ENCODE peak calls at places on chromosomes 16 and 17, in eight cellular contexts. One of them, this sample, is unnamed.
A peak's percentile ranks its signal among the peaks of the same experiment; 100 is the strongest.

GRCh38 chr16:84791088-84791487 is 28.7 kb upstream of the CRISPLD2 start:
- DNase-seq in kidney: no peak
- DNase-seq in IMR-90: peak; percentile 28
- DNase-seq in RWPE2: no peak
- DNase-seq in activated B cell treated with CpG ODN at 0.5 μM for 24 hours: no peak
- DNase-seq in HFF-Myc: no peak
- DNase-seq in AG04449: no peak
- DNase-seq in epithelial cell of esophagus: no peak
- DNase-seq in this sample: no peak

GRCh38 chr17:45222273-45222993 is 748 bp downstream of the FMNL1 start:
- DNase-seq in kidney: no peak
- DNase-seq in IMR-90: no peak
- DNase-seq in RWPE2: peak; percentile 69
- DNase-seq in activated B cell treated with CpG ODN at 0.5 μM for 24 hours: no peak
- DNase-seq in HFF-Myc: no peak
- DNase-seq in AG04449: no peak
- DNase-seq in epithelial cell of esophagus: no peak
- DNase-seq in this sample: no peak

GRCh38 chr17:32533296-32533695 is 46.5 kb downstream of the CDK5R1 start:
- DNase-seq in kidney: no peak
- DNase-seq in IMR-90: no peak
- DNase-seq in RWPE2: no peak
- DNase-seq in activated B cell treated with CpG ODN at 0.5 μM for 24 hours: no peak
- DNase-seq in HFF-Myc: no peak
- DNase-seq in AG04449: no peak
- DNase-seq in epithelial cell of esophagus: no peak
- DNase-seq in this sample: no peak

GRCh38 chr17:50279639-50280038 is 5.4 kb downstream of the TMEM92 start:
- DNase-seq in kidney: no peak
- DNase-seq in IMR-90: no peak
- DNase-seq in RWPE2: peak; percentile 48
- DNase-seq in activated B cell treated with CpG ODN at 0.5 μM for 24 hours: no peak
- DNase-seq in HFF-Myc: no peak
- DNase-seq in AG04449: no peak
- DNase-seq in epithelial cell of esophagus: no peak
- DNase-seq in this sample: no peak

GRCh38 chr17:65360961-65361552 is 200.4 kb downstream of the AXIN2 start:
- DNase-seq in kidney: no peak
- DNase-seq in IMR-90: no peak
- DNase-seq in RWPE2: no peak
- DNase-seq in activated B cell treated with CpG ODN at 0.5 μM for 24 hours: no peak
- DNase-seq in HFF-Myc: no peak
- DNase-seq in AG04449: no peak
- DNase-seq in epithelial cell of esophagus: peak; percentile 2
- DNase-seq in this sample: no peak

GRCh38 chr17:3663102-3664011 is 5.0 kb downstream of the TAX1BP3 start:
- DNase-seq in kidney: no peak
- DNase-seq in IMR-90: no peak
- DNase-seq in RWPE2: peak; percentile 62
- DNase-seq in activated B cell treated with CpG ODN at 0.5 μM for 24 hours: no peak
- DNase-seq in HFF-Myc: no peak
- DNase-seq in AG04449: no peak
- DNase-seq in epithelial cell of esophagus: no peak
- DNase-seq in this sample: no peak

GRCh38 chr16:27169511-27170071 is 33.7 kb upstream of the KDM8 start:
- DNase-seq in kidney: no peak
- DNase-seq in IMR-90: peak; percentile 89
- DNase-seq in RWPE2: no peak
- DNase-seq in activated B cell treated with CpG ODN at 0.5 μM for 24 hours: no peak
- DNase-seq in HFF-Myc: no peak
- DNase-seq in AG04449: peak; percentile 72
- DNase-seq in epithelial cell of esophagus: peak; percentile 81
- DNase-seq in this sample: no peak

GRCh38 chr16:17972460-17972943 is 364.0 kb downstream of the NPIPA8 start:
- DNase-seq in kidney: peak; percentile 76
- DNase-seq in IMR-90: no peak
- DNase-seq in RWPE2: no peak
- DNase-seq in activated B cell treated with CpG ODN at 0.5 μM for 24 hours: no peak
- DNase-seq in HFF-Myc: no peak
- DNase-seq in AG04449: no peak
- DNase-seq in epithelial cell of esophagus: no peak
- DNase-seq in this sample: no peak

GRCh38 chr16:88451586-88452484 is 1.2 kb upstream of the ZFPM1 start:
- DNase-seq in kidney: no peak
- DNase-seq in IMR-90: no peak
- DNase-seq in RWPE2: no peak
- DNase-seq in activated B cell treated with CpG ODN at 0.5 μM for 24 hours: no peak
- DNase-seq in HFF-Myc: no peak
- DNase-seq in AG04449: no peak
- DNase-seq in epithelial cell of esophagus: no peak
- DNase-seq in this sample: no peak

GRCh38 chr17:19644493-19645210 is 3.9 kb upstream of the ALDH3A2 start:
- DNase-seq in kidney: no peak
- DNase-seq in IMR-90: no peak
- DNase-seq in RWPE2: no peak
- DNase-seq in activated B cell treated with CpG ODN at 0.5 μM for 24 hours: no peak
- DNase-seq in HFF-Myc: no peak
- DNase-seq in AG04449: no peak
- DNase-seq in epithelial cell of esophagus: no peak
- DNase-seq in this sample: no peak

GRCh38 chr16:79758615-79759346 is 158.2 kb upstream of the MAF start:
- DNase-seq in kidney: no peak
- DNase-seq in IMR-90: no peak
- DNase-seq in RWPE2: no peak
- DNase-seq in activated B cell treated with CpG ODN at 0.5 μM for 24 hours: no peak
- DNase-seq in HFF-Myc: no peak
- DNase-seq in AG04449: no peak
- DNase-seq in epithelial cell of esophagus: peak; percentile 74
- DNase-seq in this sample: no peak

GRCh38 chr16:56814537-56815432 is 50.2 kb upstream of the SLC12A3 start:
- DNase-seq in kidney: no peak
- DNase-seq in IMR-90: no peak
- DNase-seq in RWPE2: no peak
- DNase-seq in activated B cell treated with CpG ODN at 0.5 μM for 24 hours: no peak
- DNase-seq in HFF-Myc: no peak
- DNase-seq in AG04449: no peak
- DNase-seq in epithelial cell of esophagus: peak; percentile 26
- DNase-seq in this sample: no peak

GRCh38 chr17:46818929-46819859 is 702 bp upstream of the WNT3 start:
- DNase-seq in kidney: no peak
- DNase-seq in IMR-90: no peak
- DNase-seq in RWPE2: no peak
- DNase-seq in activated B cell treated with CpG ODN at 0.5 μM for 24 hours: peak; percentile 27
- DNase-seq in HFF-Myc: no peak
- DNase-seq in AG04449: no peak
- DNase-seq in epithelial cell of esophagus: no peak
- DNase-seq in this sample: no peak

GRCh38 chr17:82752371-82753200 is 721 bp downstream of the TBCD start:
- DNase-seq in kidney: peak; percentile 83
- DNase-seq in IMR-90: no peak
- DNase-seq in RWPE2: no peak
- DNase-seq in activated B cell treated with CpG ODN at 0.5 μM for 24 hours: no peak
- DNase-seq in HFF-Myc: no peak
- DNase-seq in AG04449: no peak
- DNase-seq in epithelial cell of esophagus: peak; percentile 21
- DNase-seq in this sample: no peak

DNA sequence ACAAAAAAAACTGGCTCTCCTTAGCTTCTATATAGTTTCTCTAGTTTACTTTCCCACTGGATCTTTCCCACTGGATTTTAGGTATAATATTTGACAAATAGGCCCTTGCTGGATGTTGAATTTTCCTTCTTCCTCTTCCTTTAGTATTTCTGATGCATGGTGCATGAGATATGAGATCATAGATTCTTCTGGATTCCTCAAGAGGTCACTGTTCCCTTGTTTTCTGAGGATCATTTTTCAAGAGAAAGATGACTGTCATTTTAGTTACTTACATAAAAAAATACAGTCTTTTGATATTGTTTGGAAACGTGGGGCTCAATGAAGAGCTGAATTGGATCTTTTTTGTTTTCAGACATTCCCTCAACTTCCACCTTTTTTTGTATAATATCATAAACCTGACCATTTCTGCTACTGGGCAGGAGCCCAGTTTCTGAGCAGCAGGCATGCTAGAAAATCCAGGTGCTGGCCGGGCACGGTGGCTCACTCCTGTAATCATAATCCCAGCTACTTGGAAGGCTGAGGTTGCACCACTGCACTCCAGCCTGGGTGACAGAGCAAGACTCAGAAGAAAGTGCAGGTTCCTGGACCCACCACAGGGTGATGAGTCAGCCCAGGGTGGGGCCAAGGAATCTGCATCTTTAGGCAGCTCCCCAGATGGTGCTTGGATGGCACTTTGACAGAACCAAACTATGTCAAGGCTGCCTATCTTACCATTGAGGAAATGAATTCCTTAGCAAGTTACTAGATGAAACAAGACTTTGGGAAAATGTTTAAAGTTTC is 70.3 kb downstream of the SDR42E1 start:
- DNase-seq in kidney: no peak
- DNase-seq in IMR-90: peak; percentile 64
- DNase-seq in RWPE2: no peak
- DNase-seq in activated B cell treated with CpG ODN at 0.5 μM for 24 hours: no peak
- DNase-seq in HFF-Myc: no peak
- DNase-seq in AG04449: peak; percentile 17
- DNase-seq in epithelial cell of esophagus: peak; percentile 72
- DNase-seq in this sample: peak; percentile 10
- TF ChIP-seq CTCF in kidney: peak; percentile 26
- TF ChIP-seq CTCF in IMR-90: peak; percentile 60
- TF ChIP-seq CTCF in RWPE2: peak; percentile 75
- TF ChIP-seq CTCF in activated B cell treated with CpG ODN at 0.5 μM for 24 hours: no peak
- TF ChIP-seq CTCF in HFF-Myc: peak; percentile 22
- TF ChIP-seq CTCF in AG04449: peak; percentile 31
- TF ChIP-seq CTCF in epithelial cell of esophagus: peak; percentile 55
- TF ChIP-seq CTCF in this sample: peak; percentile 59

DNA sequence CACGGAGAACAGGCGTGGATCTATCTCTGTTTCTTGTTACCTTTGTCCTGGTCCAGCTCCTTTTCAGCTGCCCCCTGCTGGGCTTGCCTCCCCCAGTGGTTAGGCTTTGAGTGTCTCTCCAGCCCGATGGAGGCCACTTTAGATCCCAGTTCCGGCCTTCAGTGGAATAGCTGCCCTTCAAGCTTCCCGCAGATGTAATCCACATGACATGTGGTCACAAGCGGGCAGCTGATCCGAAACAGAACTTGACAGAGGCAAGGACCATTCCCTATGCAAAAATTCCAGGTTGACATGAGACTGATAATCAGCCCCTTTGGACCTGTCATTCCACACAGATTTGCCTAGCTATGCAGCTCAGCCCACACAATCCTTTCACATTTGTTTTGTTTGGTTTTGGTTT is 40.6 kb upstream of the AQP8 start:
- DNase-seq in kidney: no peak
- DNase-seq in IMR-90: no peak
- DNase-seq in RWPE2: no peak
- DNase-seq in activated B cell treated with CpG ODN at 0.5 μM for 24 hours: no peak
- DNase-seq in HFF-Myc: no peak
- DNase-seq in AG04449: no peak
- DNase-seq in epithelial cell of esophagus: no peak
- DNase-seq in this sample: no peak
- TF ChIP-seq CTCF in kidney: no peak
- TF ChIP-seq CTCF in IMR-90: no peak
- TF ChIP-seq CTCF in RWPE2: no peak
- TF ChIP-seq CTCF in activated B cell treated with CpG ODN at 0.5 μM for 24 hours: no peak
- TF ChIP-seq CTCF in HFF-Myc: no peak
- TF ChIP-seq CTCF in AG04449: no peak
- TF ChIP-seq CTCF in epithelial cell of esophagus: no peak
- TF ChIP-seq CTCF in this sample: peak; percentile 20

GRCh38 chr17:76452646-76453430 is at the start of gene UBE2O:
- DNase-seq in kidney: peak; percentile 95
- DNase-seq in IMR-90: peak; percentile 80
- DNase-seq in RWPE2: peak; percentile 86
- DNase-seq in activated B cell treated with CpG ODN at 0.5 μM for 24 hours: peak; percentile 95
- DNase-seq in HFF-Myc: peak; percentile 47
- DNase-seq in AG04449: no peak
- DNase-seq in epithelial cell of esophagus: peak; percentile 88
- DNase-seq in this sample: no peak
- TF ChIP-seq CTCF in kidney: peak; percentile 42
- TF ChIP-seq CTCF in IMR-90: peak; percentile 65
- TF ChIP-seq CTCF in RWPE2: peak; percentile 56
- TF ChIP-seq CTCF in activated B cell treated with CpG ODN at 0.5 μM for 24 hours: no peak
- TF ChIP-seq CTCF in HFF-Myc: peak; percentile 35
- TF ChIP-seq CTCF in AG04449: peak; percentile 80
- TF ChIP-seq CTCF in epithelial cell of esophagus: peak; percentile 26
- TF ChIP-seq CTCF in this sample: peak; percentile 25

DNA sequence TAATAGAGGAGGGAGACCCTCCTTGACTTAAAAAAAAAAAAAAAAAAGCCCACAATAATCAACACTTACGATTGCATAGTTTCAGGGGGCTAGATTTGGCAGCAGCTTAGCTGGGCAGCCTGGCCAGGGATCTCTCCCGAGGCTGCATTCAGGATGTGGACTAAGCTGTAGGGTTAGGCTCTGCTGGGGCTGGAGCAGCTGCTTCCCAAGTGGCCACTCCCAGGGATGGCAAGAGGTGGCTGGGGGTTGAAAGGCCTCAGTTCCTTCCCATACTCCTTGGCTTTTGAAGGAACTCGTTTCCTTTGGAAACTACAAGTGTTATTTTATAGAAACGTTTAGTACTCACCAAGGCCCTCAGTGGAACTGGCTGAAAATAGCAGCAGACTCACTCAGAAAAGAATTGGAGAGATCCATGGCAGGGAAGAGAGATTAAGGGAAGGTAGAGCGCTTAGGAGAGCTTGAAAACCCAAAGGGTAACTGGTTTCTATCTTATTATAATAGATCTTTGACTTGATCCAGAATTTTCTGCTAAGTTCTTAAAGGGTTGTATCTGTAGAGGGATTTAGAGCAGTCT is 76.4 kb downstream of the WWP2 start:
- DNase-seq in kidney: no peak
- DNase-seq in IMR-90: no peak
- DNase-seq in RWPE2: no peak
- DNase-seq in activated B cell treated with CpG ODN at 0.5 μM for 24 hours: no peak
- DNase-seq in HFF-Myc: no peak
- DNase-seq in AG04449: no peak
- DNase-seq in epithelial cell of esophagus: no peak
- DNase-seq in this sample: no peak
- TF ChIP-seq CTCF in kidney: no peak
- TF ChIP-seq CTCF in IMR-90: no peak
- TF ChIP-seq CTCF in RWPE2: no peak
- TF ChIP-seq CTCF in activated B cell treated with CpG ODN at 0.5 μM for 24 hours: no peak
- TF ChIP-seq CTCF in HFF-Myc: no peak
- TF ChIP-seq CTCF in AG04449: no peak
- TF ChIP-seq CTCF in epithelial cell of esophagus: no peak
- TF ChIP-seq CTCF in this sample: no peak

DNA sequence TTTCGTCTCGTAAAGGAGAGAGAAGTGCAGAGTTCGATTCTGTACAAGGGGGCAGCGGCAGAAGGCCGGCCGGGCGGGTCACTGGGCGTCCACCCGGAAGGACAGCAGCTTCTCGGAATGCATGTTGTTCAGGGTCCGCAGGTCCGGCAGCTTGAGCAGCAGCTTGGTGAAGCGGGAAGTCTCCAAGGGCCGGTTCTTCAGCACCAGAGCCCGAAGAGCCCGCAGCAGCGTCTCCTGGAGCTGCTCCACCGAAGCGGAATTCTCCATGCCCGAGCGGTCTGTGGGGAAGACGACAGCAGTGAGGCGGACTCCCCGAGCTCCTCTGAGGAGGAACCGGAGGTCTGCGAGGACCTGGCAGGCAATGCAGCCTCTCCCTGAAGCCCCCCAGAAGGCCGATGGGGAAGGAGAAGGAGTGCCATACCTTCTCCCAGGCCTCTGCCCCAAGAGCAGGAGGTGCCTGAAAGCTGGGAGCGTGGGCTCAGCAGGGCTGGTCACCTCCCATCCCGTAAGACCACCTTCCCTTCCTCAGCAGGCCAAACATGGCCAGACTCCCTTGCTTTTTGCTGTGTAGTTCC is 7.3 kb downstream of the NR1D1 start:
- DNase-seq in kidney: peak; percentile 77
- DNase-seq in IMR-90: no peak
- DNase-seq in RWPE2: no peak
- DNase-seq in activated B cell treated with CpG ODN at 0.5 μM for 24 hours: no peak
- DNase-seq in HFF-Myc: no peak
- DNase-seq in AG04449: no peak
- DNase-seq in epithelial cell of esophagus: no peak
- DNase-seq in this sample: no peak
- TF ChIP-seq CTCF in kidney: no peak
- TF ChIP-seq CTCF in IMR-90: no peak
- TF ChIP-seq CTCF in RWPE2: no peak
- TF ChIP-seq CTCF in activated B cell treated with CpG ODN at 0.5 μM for 24 hours: no peak
- TF ChIP-seq CTCF in HFF-Myc: no peak
- TF ChIP-seq CTCF in AG04449: no peak
- TF ChIP-seq CTCF in epithelial cell of esophagus: no peak
- TF ChIP-seq CTCF in this sample: no peak